ENCODE peak calls at places on chromosomes 11 and 22, in nine cellular contexts. O, T, S, K, Q, W, J, I and N are unnamed samples.

GRCh38 chr11:121467965-121468364 is 15.2 kb upstream of the SORL1-AS1 start:
- DNase-seq in O (no peak), T (no peak), S (no peak), K (no peak), Q (no peak), W (no peak), J (no peak), I (no peak), N (no peak)

GRCh38 chr11:86438685-86439084 is 64.0 kb downstream of the CCDC81 start:
- DNase-seq in O (peak; percentile 43), T (no peak), S (no peak), K (no peak), Q (no peak), W (no peak), J (no peak), I (no peak), N (peak; percentile 33)

GRCh38 chr11:61967924-61968757 is 707 bp upstream of the FTH1 start:
- DNase-seq in O (peak; percentile 34), T (peak; percentile 61), S (peak; percentile 66), K (peak; percentile 73), Q (no peak), W (no peak), J (peak; percentile 51), I (no peak), N (peak; percentile 36)

GRCh38 chr11:24793479-24793878 is 296.6 kb downstream of the LUZP2 start:
- DNase-seq in O (peak; percentile 50), T (no peak), S (no peak), K (no peak), Q (no peak), W (no peak), J (no peak), I (no peak), N (peak; percentile 2)

GRCh38 chr11:77259681-77260080 is 41.8 kb downstream of the GDPD4 start:
- DNase-seq in O (peak; percentile 60), T (no peak), S (no peak), K (no peak), Q (no peak), W (no peak), J (no peak), I (no peak), N (peak; percentile 47)

GRCh38 chr11:9040410-9040809 is 36.6 kb upstream of the NRIP3 start:
- DNase-seq in O (no peak), T (no peak), S (no peak), K (no peak), Q (no peak), W (no peak), J (no peak), I (no peak), N (no peak)

GRCh38 chr11:43547411-43547718 is 133.2 kb upstream of the HSD17B12 start:
- DNase-seq in O (no peak), T (no peak), S (peak; percentile 78), K (no peak), Q (no peak), W (no peak), J (no peak), I (no peak), N (no peak)

GRCh38 chr11:71451596-71452353 is 1.2 kb upstream of the NADSYN1 start:
- DNase-seq in O (no peak), T (no peak), S (no peak), K (no peak), Q (peak; percentile 32), W (peak; percentile 51), J (no peak), I (no peak), N (no peak)

GRCh38 chr22:37133304-37134018 is 16.3 kb downstream of the IL2RB start:
- DNase-seq in O (no peak), T (no peak), S (no peak), K (no peak), Q (no peak), W (no peak), J (no peak), I (no peak), N (no peak)

GRCh38 chr11:117717485-117718314 is 79.3 kb downstream of the DSCAML1 start:
- DNase-seq in O (no peak), T (peak; percentile 75), S (no peak), K (peak; percentile 42), Q (no peak), W (no peak), J (peak; percentile 29), I (no peak), N (no peak)

GRCh38 chr11:19379465-19379864 is 138.7 kb upstream of the E2F8 start:
- DNase-seq in O (peak; percentile 56), T (no peak), S (no peak), K (no peak), Q (no peak), W (no peak), J (no peak), I (peak; percentile 33), N (peak; percentile 37)

GRCh38 chr11:70496591-70497535 is 98.5 kb downstream of the CTTN start:
- DNase-seq in O (no peak), T (no peak), S (peak; percentile 20), K (no peak), Q (no peak), W (peak; percentile 11), J (peak; percentile 5), I (no peak), N (no peak)

GRCh38 chr11:37320921-37321320 is 722.9 kb upstream of the RAG2 start:
- DNase-seq in O (peak; percentile 3), T (no peak), S (no peak), K (no peak), Q (no peak), W (no peak), J (no peak), I (no peak), N (peak; percentile 18)

GRCh38 chr22:45450101-45450785 is 36.8 kb downstream of the RIBC2 start:
- DNase-seq in O (no peak), T (no peak), S (no peak), K (no peak), Q (no peak), W (no peak), J (no peak), I (no peak), N (no peak)

DNA sequence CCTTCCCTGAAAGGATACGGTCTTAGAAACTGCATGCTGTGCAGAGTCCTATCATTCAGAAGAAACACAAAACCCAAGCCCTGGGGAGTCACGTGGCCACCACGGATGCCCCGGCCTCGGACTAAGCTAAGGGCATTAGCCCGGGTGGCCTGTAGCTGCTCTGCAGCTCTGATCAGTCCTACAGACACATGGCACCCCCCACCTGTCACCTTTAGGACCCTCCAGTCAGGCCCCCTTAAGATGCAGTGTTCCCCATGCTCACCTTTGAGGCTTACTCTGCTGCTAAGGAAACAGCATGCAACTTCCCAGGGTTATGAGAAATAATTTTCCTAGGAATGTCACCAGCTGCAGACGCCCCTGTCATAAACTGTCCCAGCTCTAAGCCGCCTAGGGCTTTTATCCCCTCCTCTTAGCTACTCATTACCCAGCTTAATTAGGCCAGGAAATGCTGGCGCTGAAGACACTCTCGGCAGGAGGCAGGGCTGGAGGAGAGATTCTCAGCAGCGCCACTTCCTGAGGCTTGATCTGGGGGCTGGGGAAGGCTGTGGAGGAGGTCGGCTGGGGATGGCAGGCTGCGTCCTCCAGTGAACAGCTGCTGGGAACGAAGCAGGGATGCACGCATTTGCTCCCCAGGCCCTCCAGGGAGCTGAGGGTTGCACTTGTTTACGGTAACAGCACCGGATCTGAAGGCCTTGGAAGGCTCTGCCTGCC is 47.2 kb upstream of the ADA2 start:
- DNase-seq in O (no peak), T (no peak), S (peak; percentile 36), K (no peak), Q (peak; percentile 71), W (no peak), J (peak; percentile 45), I (no peak), N (no peak)
- TF ChIP-seq CTCF in O (no peak), T (no peak), S (no peak), K (no peak), Q (no peak), W (no peak), J (no peak), I (no peak), N (no peak)

GRCh38 chr22:35352214-35353111 is 28.4 kb upstream of the HMOX1 start:
- DNase-seq in O (no peak), T (no peak), S (no peak), K (peak; percentile 65), Q (peak; percentile 69), W (no peak), J (peak; percentile 74), I (no peak), N (peak; percentile 35)
- H3K4me3 ChIP-seq in O (no peak overlapping the region), T (no peak overlapping the region), S (no peak overlapping the region), K (no peak overlapping the region), Q (no peak overlapping the region), W (no peak overlapping the region), J (no peak overlapping the region), I (no peak overlapping the region), N (no peak overlapping the region)

GRCh38 chr11:114782650-114783310 is 104.5 kb downstream of the NXPE2 start:
- DNase-seq in O (no peak), T (no peak), S (no peak), K (no peak), Q (no peak), W (no peak), J (no peak), I (no peak), N (no peak)
- TF ChIP-seq CTCF in O (no peak), T (no peak), S (no peak), K (no peak), Q (no peak), W (no peak), J (no peak), I (no peak), N (no peak)

GRCh38 chr11:5504403-5504891 is 5.3 kb downstream of the UBQLN3 start:
- DNase-seq in O (no peak), T (no peak), S (no peak), K (no peak), Q (no peak), W (no peak), J (no peak), I (no peak), N (no peak)

GRCh38 chr11:5508605-5509004 is 1.2 kb downstream of the UBQLN3 start:
- DNase-seq in O (no peak), T (no peak), S (no peak), K (no peak), Q (no peak), W (no peak), J (no peak), I (no peak), N (no peak)

GRCh38 chr11:5507586-5508305 is 2.0 kb downstream of the UBQLN3 start:
- DNase-seq in O (no peak), T (no peak), S (no peak), K (no peak), Q (no peak), W (no peak), J (no peak), I (no peak), N (no peak)

GRCh38 chr11:5507177-5507576 is 2.6 kb downstream of the UBQLN3 start:
- DNase-seq in O (no peak), T (no peak), S (no peak), K (no peak), Q (no peak), W (no peak), J (no peak), I (no peak), N (no peak)

DNA sequence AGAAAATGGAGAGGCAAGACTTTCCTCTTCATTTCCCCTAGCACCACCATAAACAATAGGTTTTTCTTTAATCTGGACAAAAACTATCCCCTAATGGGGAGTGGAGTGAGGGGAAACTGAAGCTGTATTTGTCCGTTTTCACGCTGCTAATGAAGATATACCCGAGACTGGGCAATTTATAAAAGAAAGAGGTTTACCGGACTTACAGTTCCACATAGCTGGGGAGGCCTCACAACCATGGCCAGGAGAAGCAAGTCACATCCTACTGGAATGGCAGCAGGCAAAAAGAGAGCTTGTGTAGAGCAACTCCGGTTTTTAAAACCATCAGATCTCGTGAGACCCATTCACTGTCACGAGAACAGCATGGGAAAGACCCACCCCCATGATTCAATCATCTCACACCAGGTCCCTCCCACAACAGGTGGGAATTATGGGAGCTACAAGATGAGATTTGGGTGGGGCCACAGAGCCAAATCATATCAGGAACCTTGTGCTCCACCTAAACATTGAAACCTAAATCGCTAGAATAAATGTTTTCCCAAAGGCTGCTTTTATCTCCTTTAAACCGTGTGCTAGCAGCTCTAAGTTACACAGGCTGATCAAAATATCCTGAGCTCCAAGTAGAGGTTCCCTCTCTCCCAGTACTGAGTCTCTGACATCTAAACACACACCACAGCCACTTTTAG is 4.3 kb downstream of the UBQLN3 start:
- DNase-seq in O (no peak), T (no peak), S (no peak), K (no peak), Q (no peak), W (no peak), J (no peak), I (no peak), N (no peak)
- H3K4me3 ChIP-seq in O (no peak overlapping the region), T (no peak overlapping the region), S (no peak overlapping the region), K (no peak overlapping the region), Q (no peak overlapping the region), W (no peak overlapping the region), J (no peak overlapping the region), I (no peak overlapping the region), N (no peak overlapping the region)